ENCODE peak calls at places on chromosome 10, in four cellular contexts. Q is midbrain, D is HT1080, W is type B pancreatic cell. E is an unnamed sample.

GRCh38 chr10:15344876-15345285 is 26.2 kb downstream of the FAM171A1 start:
- DNase-seq in Q (peak; percentile 78), D (peak; percentile 94), W (no peak), E (no peak)

GRCh38 chr10:27446091-27446918 is 57.8 kb upstream of the RAB18 start:
- DNase-seq in Q (peak; percentile 13), D (peak; percentile 34), W (no peak), E (no peak)

GRCh38 chr10:4663162-4663992 is 162.6 kb upstream of the AKR1E2 start:
- DNase-seq in Q (no peak), D (peak; percentile 98), W (no peak), E (no peak)

GRCh38 chr10:114405011-114405350 is 679 bp upstream of the AFAP1L2 start:
- DNase-seq in Q (no peak), D (no peak), W (no peak), E (no peak)

GRCh38 chr10:21069929-21070363 is 172.8 kb upstream of the NEBL start:
- DNase-seq in Q (no peak), D (no peak), W (no peak), E (no peak)

GRCh38 chr10:33965795-33966581 is 631.5 kb upstream of the NRP1 start:
- DNase-seq in Q (no peak), D (no peak), W (no peak), E (no peak)

GRCh38 chr10:103804866-103805265 is 50.5 kb downstream of the SH3PXD2A start:
- DNase-seq in Q (no peak), D (no peak), W (no peak), E (no peak)

GRCh38 chr10:44206127-44206818 is 178.6 kb downstream of the CXCL12 start:
- DNase-seq in Q (no peak), D (no peak), W (no peak), E (no peak)

GRCh38 chr10:13834581-13835286 is 248.0 kb downstream of the PRPF18 start:
- DNase-seq in Q (peak; percentile 30), D (no peak), W (no peak), E (no peak)

GRCh38 chr10:52786098-52786497 is 13.5 kb upstream of the MBL2 start:
- DNase-seq in Q (no peak), D (no peak), W (no peak), E (no peak)

E was measured in esophagus muscularis mucosa.